ENCODE peak calls at places on chromosomes 7 and 10, in six cellular contexts. L is Peyer's patch, J is stomach, I is GM12878, Z is HepG2, A is IMR-90. U is an unnamed sample.

GRCh38 chr7:26656735-26657134 is 207.7 kb downstream of the SKAP2 start:
- DNase-seq in L (no peak), J (no peak), I (no peak), Z (no peak), A (no peak), U (no peak)

GRCh38 chr10:130808243-130808642 is 503.3 kb downstream of the TCERG1L start:
- DNase-seq in L (no peak), J (no peak), I (no peak), Z (no peak), A (no peak), U (peak)

GRCh38 chr7:66626236-66626957 is 2.3 kb upstream of the KCTD7 start:
- DNase-seq in L (no peak), J (no peak), I (no peak), Z (peak), A (peak), U (no peak)

GRCh38 chr7:47631711-47632110 is 49.8 kb upstream of the TNS3 start:
- DNase-seq in L (no peak), J (no peak), I (no peak), Z (no peak), A (no peak), U (no peak)

GRCh38 chr10:84820121-84820520 is 491.7 kb downstream of the CCSER2 start:
- DNase-seq in L (no peak), J (no peak), I (no peak), Z (peak), A (no peak), U (no peak)

GRCh38 chr7:134737561-134738353 is 41.7 kb upstream of the CALD1 start:
- DNase-seq in L (no peak), J (no peak), I (peak), Z (no peak), A (peak), U (no peak)

GRCh38 chr7:16137944-16138343 is 283.4 kb downstream of the CRPPA start:
- DNase-seq in L (no peak), J (no peak), I (no peak), Z (no peak), A (no peak), U (no peak)

GRCh38 chr10:93417264-93417663 is 64.9 kb downstream of the MYOF start:
- DNase-seq in L (no peak), J (no peak), I (no peak), Z (no peak), A (no peak), U (no peak)

GRCh38 chr7:150823484-150824126 is 23.0 kb downstream of the TMEM176A start:
- DNase-seq in L (no peak), J (no peak), I (no peak), Z (no peak), A (no peak), U (no peak)

GRCh38 chr7:157474685-157475084 is 137.9 kb downstream of the DNAJB6 start:
- DNase-seq in L (no peak), J (peak), I (no peak), Z (peak), A (no peak), U (peak)

GRCh38 chr7:55036958-55037357 is 18.1 kb downstream of the EGFR start:
- DNase-seq in L (no peak), J (no peak), I (no peak), Z (no peak), A (no peak), U (no peak)

GRCh38 chr7:111168182-111168581 is 77.3 kb downstream of the LRRN3 start:
- DNase-seq in L (no peak), J (no peak), I (no peak), Z (no peak), A (peak), U (no peak)

GRCh38 chr7:98669417-98670015 is 52.4 kb downstream of the NPTX2 start:
- DNase-seq in L (no peak), J (no peak), I (no peak), Z (no peak), A (no peak), U (no peak)

GRCh38 chr10:27242951-27243551 is 2.5 kb upstream of the ACBD5 start:
- DNase-seq in L (peak), J (peak), I (peak), Z (peak), A (peak), U (peak)

GRCh38 chr10:124677871-124678565 is 66.2 kb downstream of the FAM53B start:
- DNase-seq in L (no peak), J (no peak), I (no peak), Z (no peak), A (peak), U (no peak)

GRCh38 chr7:77563275-77563674 is 26.2 kb downstream of the PTPN12 start:
- DNase-seq in L (no peak), J (no peak), I (no peak), Z (no peak), A (no peak), U (no peak)
- TF ChIP-seq POLR2A in L (no peak), J (no peak), I (no peak), Z (no peak), A (no peak), U (no peak)

GRCh38 chr10:110209926-110210662 is 2.7 kb downstream of the MXI1 start:
- DNase-seq in L (peak), J (peak), I (no peak), Z (no peak), A (peak), U (peak)

GRCh38 chr10:110206988-110207804 is at the start of gene MXI1:
- DNase-seq in L (peak), J (peak), I (no peak), Z (peak), A (peak), U (peak)

GRCh38 chr10:110209399-110209925 is 2.1 kb downstream of the MXI1 start:
- DNase-seq in L (peak), J (no peak), I (no peak), Z (no peak), A (peak), U (peak)

GRCh38 chr10:110208614-110209398 is 1.4 kb downstream of the MXI1 start:
- DNase-seq in L (peak), J (peak), I (no peak), Z (no peak), A (peak), U (no peak)

DNA sequence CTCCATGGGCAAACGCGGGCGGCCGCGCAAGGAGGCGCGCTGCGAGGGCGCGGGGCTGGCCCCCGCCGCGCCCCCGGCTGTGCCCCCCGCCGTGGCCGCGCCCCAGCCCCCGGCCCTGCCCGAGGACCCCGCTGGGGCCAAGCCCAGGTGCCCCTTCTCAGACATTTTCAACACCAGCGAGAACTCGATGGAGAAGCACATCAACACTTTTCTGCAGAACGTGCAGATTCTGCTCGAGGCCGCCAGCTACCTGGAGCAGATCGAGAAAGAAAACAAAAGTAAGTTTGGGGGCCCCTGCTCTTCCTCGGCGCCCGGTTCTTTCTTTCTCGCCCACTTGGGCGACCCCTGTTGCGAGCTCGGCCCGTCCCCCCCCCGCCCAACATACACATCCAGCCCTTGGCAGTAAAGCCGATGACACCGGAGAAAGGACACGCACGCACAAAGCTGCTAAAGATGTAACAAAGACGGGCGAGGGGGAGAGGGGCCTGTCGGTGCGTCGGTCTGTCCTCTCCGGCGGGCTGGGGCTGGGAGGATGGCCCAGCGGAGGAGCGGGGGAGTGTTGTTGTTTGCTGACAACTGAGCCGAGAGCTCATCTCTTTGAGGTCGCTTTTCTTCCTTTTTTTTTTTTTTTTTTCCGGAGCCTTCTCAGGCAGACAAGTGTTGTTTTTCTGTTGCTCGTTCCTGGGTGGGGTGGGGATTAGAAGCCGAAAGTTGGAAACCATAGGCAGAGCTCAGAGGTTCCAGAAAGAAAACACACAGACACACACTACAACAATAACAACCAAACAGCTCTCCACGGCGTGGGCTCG is 604 bp downstream of the MXI1 start:
- DNase-seq in L (peak), J (peak), I (no peak), Z (no peak), A (peak), U (peak)
- TF ChIP-seq POLR2A in L (no peak), J (no peak), I (no peak), Z (no peak), A (no peak), U (no peak)

GRCh38 chr7:24573008-24573553 is at the start of gene PALS2:
- DNase-seq in L (peak), J (peak), I (no peak), Z (peak), A (peak), U (peak)
- TF ChIP-seq POLR2A in L (peak), J (no peak), I (peak), Z (no peak), A (no peak), U (no peak)

GRCh38 chr10:102988404-102989314 is 70.6 kb downstream of the CNNM2 start:
- DNase-seq in L (no peak), J (no peak), I (no peak), Z (peak), A (peak), U (no peak)
- TF ChIP-seq POLR2A in L (no peak), J (no peak), I (no peak), Z (no peak), A (no peak), U (no peak)

GRCh38 chr7:869348-869747 is 7.0 kb upstream of the GET4 start:
- DNase-seq in L (no peak), J (no peak), I (no peak), Z (no peak), A (no peak), U (no peak)
- TF ChIP-seq POLR2A in L (no peak), J (no peak), I (no peak), Z (no peak), A (no peak), U (no peak)

DNA sequence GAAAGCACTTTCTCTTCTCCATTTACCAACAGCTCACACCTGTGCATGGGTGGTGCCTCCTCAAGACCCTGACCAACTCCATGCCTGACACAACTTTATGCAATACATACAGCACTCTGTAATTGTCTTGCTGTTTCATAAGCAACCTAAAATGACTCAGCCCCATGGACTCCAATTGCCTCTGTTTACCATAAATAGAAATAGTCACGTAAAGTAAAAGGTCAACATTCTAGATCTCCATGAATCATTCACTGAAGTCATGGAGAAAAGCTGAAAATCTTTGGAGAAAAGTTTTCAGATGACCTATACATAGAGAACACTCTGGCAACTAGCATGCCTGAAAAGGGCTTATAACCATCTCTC is 95.7 kb upstream of the KCNIP2 start:
- DNase-seq in L (no peak), J (no peak), I (no peak), Z (no peak), A (peak), U (no peak)
- TF ChIP-seq POLR2A in L (no peak), J (no peak), I (no peak), Z (no peak), A (no peak), U (no peak)

DNA sequence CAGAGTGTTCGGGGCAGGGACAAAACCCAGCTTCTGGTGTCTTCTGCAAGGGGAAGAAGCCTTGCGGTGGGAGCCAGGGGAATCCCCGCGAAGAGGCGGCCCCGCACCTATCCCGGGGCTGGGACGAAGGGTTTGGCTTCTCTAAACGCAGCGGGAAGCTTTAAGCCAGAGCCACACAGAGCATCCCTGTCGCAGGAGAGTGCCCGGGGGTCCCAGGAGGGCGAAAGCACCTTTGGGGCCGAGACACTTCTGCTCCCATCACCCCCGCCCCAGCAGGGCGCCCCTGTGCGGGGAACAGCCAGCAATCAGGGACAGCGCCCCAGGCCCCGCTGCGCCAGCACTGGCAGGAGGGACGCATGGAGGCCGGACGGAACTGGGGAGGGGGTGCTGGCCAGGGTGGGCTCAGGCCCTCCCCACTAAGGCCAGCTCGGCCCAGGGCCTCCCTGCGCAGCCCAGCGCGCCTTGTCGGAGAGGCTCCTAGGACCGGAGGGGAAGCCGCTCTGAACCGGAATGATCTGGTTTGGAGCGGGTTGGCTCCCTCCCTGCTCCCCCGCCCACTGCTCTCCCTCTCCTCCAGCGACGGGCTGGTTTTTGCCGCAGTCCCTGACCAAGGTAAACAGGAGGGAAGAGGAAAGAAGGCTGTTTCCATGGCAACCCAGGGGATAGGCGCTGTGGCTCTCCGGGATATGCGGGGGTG is 63.9 kb downstream of the TMEM209 start:
- DNase-seq in L (peak), J (peak), I (no peak), Z (no peak), A (peak), U (peak)
- TF ChIP-seq POLR2A in L (no peak), J (no peak), I (peak), Z (no peak), A (no peak), U (no peak)

DNA sequence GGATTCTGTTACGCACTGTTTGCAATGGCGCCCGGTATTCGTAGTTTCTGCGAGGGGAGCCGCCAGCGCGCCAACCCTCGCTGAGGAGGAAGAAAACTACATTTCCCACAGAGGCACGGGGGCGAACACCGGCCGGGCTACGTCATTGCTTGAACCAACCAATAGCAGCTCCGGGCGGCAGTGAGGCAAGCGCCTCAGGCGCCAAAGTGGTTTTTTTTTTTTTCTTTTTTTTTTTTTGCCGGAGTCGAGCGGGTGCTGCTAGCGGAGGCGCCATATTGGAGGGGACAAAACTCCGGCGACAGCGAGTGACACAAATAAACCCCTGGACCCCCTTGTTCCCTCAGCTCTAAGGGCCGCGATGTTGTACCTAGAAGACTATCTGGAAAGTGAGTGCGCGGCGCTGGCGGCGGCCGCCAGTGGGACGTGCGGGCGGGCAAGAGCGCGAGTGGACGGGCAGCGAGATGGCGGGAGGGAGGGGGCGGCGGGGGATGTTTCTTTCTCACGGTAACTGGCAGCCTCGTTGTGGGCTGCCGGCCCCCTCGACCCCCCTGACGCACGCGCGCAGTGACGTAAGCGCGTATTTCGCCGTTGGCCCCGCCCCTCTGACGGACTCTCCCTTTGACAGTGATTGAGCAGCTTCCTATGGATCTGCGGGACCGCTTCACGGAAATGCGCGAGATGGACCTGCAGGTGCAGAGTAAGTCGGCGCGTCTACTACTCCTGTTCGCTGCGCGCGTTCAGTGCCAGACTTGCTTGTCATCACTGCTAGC is at the start of gene ING3:
- DNase-seq in L (peak), J (peak), I (peak), Z (peak), A (peak), U (peak)
- TF ChIP-seq POLR2A in L (peak), J (no peak), I (peak), Z (peak), A (peak), U (no peak)

GRCh38 chr10:50312464-50313437 is 61.4 kb upstream of the ASAH2 start:
- DNase-seq in L (no peak), J (no peak), I (no peak), Z (no peak), A (peak), U (no peak)

GRCh38 chr10:50316695-50317648 is 65.7 kb upstream of the ASAH2 start:
- DNase-seq in L (no peak), J (no peak), I (no peak), Z (no peak), A (peak), U (no peak)

GRCh38 chr10:50318129-50318528 is 66.8 kb upstream of the ASAH2 start:
- DNase-seq in L (no peak), J (no peak), I (no peak), Z (no peak), A (no peak), U (no peak)

GRCh38 chr10:50314169-50315071 is 63.1 kb upstream of the ASAH2 start:
- DNase-seq in L (no peak), J (no peak), I (no peak), Z (no peak), A (no peak), U (no peak)

DNA sequence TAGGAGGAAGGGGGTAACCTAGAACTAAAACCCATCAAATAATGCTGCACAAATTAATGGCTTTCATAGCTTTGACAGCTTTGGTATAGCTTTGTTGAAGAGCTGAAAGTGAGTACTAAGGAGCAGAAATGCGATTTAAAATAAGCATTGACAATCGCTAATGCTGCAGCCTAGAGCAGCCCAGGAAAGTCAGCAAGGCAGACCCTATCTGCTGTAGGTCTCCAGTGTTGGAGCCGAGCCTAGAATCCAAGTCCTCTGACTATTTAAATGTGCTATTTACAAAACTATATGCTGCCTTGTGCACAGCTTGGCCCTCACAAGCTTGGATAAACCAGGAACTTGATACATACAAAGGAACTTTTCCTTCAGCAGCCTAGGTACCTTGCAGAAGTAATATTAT is 64.9 kb upstream of the ASAH2 start:
- DNase-seq in L (no peak), J (peak), I (no peak), Z (no peak), A (no peak), U (no peak)
- TF ChIP-seq POLR2A in L (no peak), J (no peak), I (no peak), Z (no peak), A (no peak), U (no peak)

U was measured in lower leg skin.